ENCODE peak calls at places on chromosomes 11 and 22, in ten cellular contexts. One of them, this sample, is unnamed.

GRCh38 chr11:15106201-15106965 is 8.3 kb upstream of the INSC start:
- DNase-seq in activated T-cell treated with anti-CD3 and anti-CD28 coated beads for 24 hours: no peak
- DNase-seq in activated CD4-positive, alpha-beta T cell treated with anti-CD3 and anti-CD28 coated beads, Interleukin-2, amount 50 U/mL, for 24 hours: no peak
- DNase-seq in substantia nigra: no peak
- DNase-seq in EL: peak
- DNase-seq in foreskin fibroblast: peak
- DNase-seq in neural crest cell: no peak
- DNase-seq in left colon: no peak
- DNase-seq in activated T-helper 1 cell treated with anti-CD3 and anti-CD28 coated beads, Interleukin-12 subunit alpha, Interleukin-12 subunit beta, Interleukin-2, Interleukin-4 antibody, amounts not matched to agents 30 ng/mL and 10 ng/mL and 1 ng/mL, durations not matched to agents 14 hours and 24 hours and 36 hours: no peak
- DNase-seq in Ammon's horn: no peak
- DNase-seq in this sample: no peak

GRCh38 chr11:118980191-118980881 is 8.8 kb downstream of the FOXR1 start:
- DNase-seq in activated CD4-positive, alpha-beta T cell treated with anti-CD3 and anti-CD28 coated beads, Interleukin-2, amount 50 U/mL, for 24 hours: no peak
- DNase-seq in Ammon's horn: peak
- DNase-seq in left colon: no peak
- DNase-seq in activated T-helper 1 cell treated with anti-CD3 and anti-CD28 coated beads, Interleukin-12 subunit alpha, Interleukin-12 subunit beta, Interleukin-2, Interleukin-4 antibody, amounts not matched to agents 30 ng/mL and 10 ng/mL and 1 ng/mL, durations not matched to agents 14 hours and 24 hours and 36 hours: no peak
- DNase-seq in activated T-cell treated with anti-CD3 and anti-CD28 coated beads for 24 hours: no peak
- DNase-seq in neural crest cell: no peak
- DNase-seq in substantia nigra: peak
- DNase-seq in foreskin fibroblast: peak
- DNase-seq in EL: no peak
- DNase-seq in this sample: no peak

GRCh38 chr11:62786318-62787004 is 741 bp upstream of the TMEM179B start:
- DNase-seq in substantia nigra: peak
- DNase-seq in EL: peak
- DNase-seq in neural crest cell: peak
- DNase-seq in foreskin fibroblast: peak
- DNase-seq in activated T-helper 1 cell treated with anti-CD3 and anti-CD28 coated beads, Interleukin-12 subunit alpha, Interleukin-12 subunit beta, Interleukin-2, Interleukin-4 antibody, amounts not matched to agents 30 ng/mL and 10 ng/mL and 1 ng/mL, durations not matched to agents 14 hours and 24 hours and 36 hours: peak
- DNase-seq in activated CD4-positive, alpha-beta T cell treated with anti-CD3 and anti-CD28 coated beads, Interleukin-2, amount 50 U/mL, for 24 hours: peak
- DNase-seq in left colon: peak
- DNase-seq in activated T-cell treated with anti-CD3 and anti-CD28 coated beads for 24 hours: peak
- DNase-seq in Ammon's horn: peak
- DNase-seq in this sample: peak

GRCh38 chr11:33034983-33035382 is 4.4 kb upstream of the TCP11L1 start:
- DNase-seq in Ammon's horn: no peak
- DNase-seq in foreskin fibroblast: no peak
- DNase-seq in left colon: no peak
- DNase-seq in substantia nigra: no peak
- DNase-seq in activated T-helper 1 cell treated with anti-CD3 and anti-CD28 coated beads, Interleukin-12 subunit alpha, Interleukin-12 subunit beta, Interleukin-2, Interleukin-4 antibody, amounts not matched to agents 30 ng/mL and 10 ng/mL and 1 ng/mL, durations not matched to agents 14 hours and 24 hours and 36 hours: no peak
- DNase-seq in EL: no peak
- DNase-seq in activated CD4-positive, alpha-beta T cell treated with anti-CD3 and anti-CD28 coated beads, Interleukin-2, amount 50 U/mL, for 24 hours: no peak
- DNase-seq in activated T-cell treated with anti-CD3 and anti-CD28 coated beads for 24 hours: no peak
- DNase-seq in neural crest cell: no peak
- DNase-seq in this sample: no peak

GRCh38 chr11:124900464-124900863 is 2.8 kb upstream of the ROBO4 start:
- DNase-seq in neural crest cell: no peak
- DNase-seq in activated T-cell treated with anti-CD3 and anti-CD28 coated beads for 24 hours: no peak
- DNase-seq in Ammon's horn: no peak
- DNase-seq in substantia nigra: no peak
- DNase-seq in activated CD4-positive, alpha-beta T cell treated with anti-CD3 and anti-CD28 coated beads, Interleukin-2, amount 50 U/mL, for 24 hours: no peak
- DNase-seq in EL: peak
- DNase-seq in activated T-helper 1 cell treated with anti-CD3 and anti-CD28 coated beads, Interleukin-12 subunit alpha, Interleukin-12 subunit beta, Interleukin-2, Interleukin-4 antibody, amounts not matched to agents 30 ng/mL and 10 ng/mL and 1 ng/mL, durations not matched to agents 14 hours and 24 hours and 36 hours: no peak
- DNase-seq in foreskin fibroblast: peak
- DNase-seq in left colon: no peak
- DNase-seq in this sample: no peak

GRCh38 chr11:118790357-118791014 is 478 bp downstream of the DDX6 start:
- DNase-seq in EL: peak
- DNase-seq in neural crest cell: peak
- DNase-seq in substantia nigra: peak
- DNase-seq in activated T-cell treated with anti-CD3 and anti-CD28 coated beads for 24 hours: peak
- DNase-seq in left colon: peak
- DNase-seq in activated T-helper 1 cell treated with anti-CD3 and anti-CD28 coated beads, Interleukin-12 subunit alpha, Interleukin-12 subunit beta, Interleukin-2, Interleukin-4 antibody, amounts not matched to agents 30 ng/mL and 10 ng/mL and 1 ng/mL, durations not matched to agents 14 hours and 24 hours and 36 hours: no peak
- DNase-seq in foreskin fibroblast: peak
- DNase-seq in Ammon's horn: peak
- DNase-seq in activated CD4-positive, alpha-beta T cell treated with anti-CD3 and anti-CD28 coated beads, Interleukin-2, amount 50 U/mL, for 24 hours: no peak
- DNase-seq in this sample: peak

GRCh38 chr11:129846508-129847335 is 31.1 kb downstream of the TMEM45B start:
- DNase-seq in activated T-cell treated with anti-CD3 and anti-CD28 coated beads for 24 hours: no peak
- DNase-seq in substantia nigra: no peak
- DNase-seq in activated T-helper 1 cell treated with anti-CD3 and anti-CD28 coated beads, Interleukin-12 subunit alpha, Interleukin-12 subunit beta, Interleukin-2, Interleukin-4 antibody, amounts not matched to agents 30 ng/mL and 10 ng/mL and 1 ng/mL, durations not matched to agents 14 hours and 24 hours and 36 hours: no peak
- DNase-seq in Ammon's horn: no peak
- DNase-seq in left colon: no peak
- DNase-seq in EL: peak
- DNase-seq in activated CD4-positive, alpha-beta T cell treated with anti-CD3 and anti-CD28 coated beads, Interleukin-2, amount 50 U/mL, for 24 hours: no peak
- DNase-seq in neural crest cell: no peak
- DNase-seq in foreskin fibroblast: peak
- DNase-seq in this sample: no peak

GRCh38 chr11:90134420-90135003 is at the start of gene NAALAD2:
- DNase-seq in Ammon's horn: peak
- DNase-seq in foreskin fibroblast: peak
- DNase-seq in activated CD4-positive, alpha-beta T cell treated with anti-CD3 and anti-CD28 coated beads, Interleukin-2, amount 50 U/mL, for 24 hours: no peak
- DNase-seq in neural crest cell: peak
- DNase-seq in activated T-cell treated with anti-CD3 and anti-CD28 coated beads for 24 hours: no peak
- DNase-seq in EL: peak
- DNase-seq in substantia nigra: peak
- DNase-seq in activated T-helper 1 cell treated with anti-CD3 and anti-CD28 coated beads, Interleukin-12 subunit alpha, Interleukin-12 subunit beta, Interleukin-2, Interleukin-4 antibody, amounts not matched to agents 30 ng/mL and 10 ng/mL and 1 ng/mL, durations not matched to agents 14 hours and 24 hours and 36 hours: no peak
- DNase-seq in left colon: peak
- DNase-seq in this sample: no peak

GRCh38 chr11:60925685-60926267 is 1.5 kb downstream of the TMEM132A start:
- DNase-seq in foreskin fibroblast: peak
- DNase-seq in Ammon's horn: no peak
- DNase-seq in activated T-cell treated with anti-CD3 and anti-CD28 coated beads for 24 hours: no peak
- DNase-seq in left colon: no peak
- DNase-seq in EL: peak
- DNase-seq in neural crest cell: no peak
- DNase-seq in activated CD4-positive, alpha-beta T cell treated with anti-CD3 and anti-CD28 coated beads, Interleukin-2, amount 50 U/mL, for 24 hours: no peak
- DNase-seq in substantia nigra: no peak
- DNase-seq in activated T-helper 1 cell treated with anti-CD3 and anti-CD28 coated beads, Interleukin-12 subunit alpha, Interleukin-12 subunit beta, Interleukin-2, Interleukin-4 antibody, amounts not matched to agents 30 ng/mL and 10 ng/mL and 1 ng/mL, durations not matched to agents 14 hours and 24 hours and 36 hours: no peak
- DNase-seq in this sample: peak

GRCh38 chr11:118343981-118344521 is at the start of gene CD3G:
- DNase-seq in activated CD4-positive, alpha-beta T cell treated with anti-CD3 and anti-CD28 coated beads, Interleukin-2, amount 50 U/mL, for 24 hours: peak
- DNase-seq in Ammon's horn: no peak
- DNase-seq in foreskin fibroblast: no peak
- DNase-seq in neural crest cell: no peak
- DNase-seq in substantia nigra: no peak
- DNase-seq in left colon: no peak
- DNase-seq in EL: no peak
- DNase-seq in activated T-helper 1 cell treated with anti-CD3 and anti-CD28 coated beads, Interleukin-12 subunit alpha, Interleukin-12 subunit beta, Interleukin-2, Interleukin-4 antibody, amounts not matched to agents 30 ng/mL and 10 ng/mL and 1 ng/mL, durations not matched to agents 14 hours and 24 hours and 36 hours: peak
- DNase-seq in activated T-cell treated with anti-CD3 and anti-CD28 coated beads for 24 hours: peak
- DNase-seq in this sample: no peak

GRCh38 chr11:16402654-16403447 is 46.5 kb upstream of the SOX6 start:
- DNase-seq in left colon: no peak
- DNase-seq in EL: no peak
- DNase-seq in activated CD4-positive, alpha-beta T cell treated with anti-CD3 and anti-CD28 coated beads, Interleukin-2, amount 50 U/mL, for 24 hours: no peak
- DNase-seq in activated T-cell treated with anti-CD3 and anti-CD28 coated beads for 24 hours: no peak
- DNase-seq in substantia nigra: peak
- DNase-seq in Ammon's horn: peak
- DNase-seq in neural crest cell: peak
- DNase-seq in activated T-helper 1 cell treated with anti-CD3 and anti-CD28 coated beads, Interleukin-12 subunit alpha, Interleukin-12 subunit beta, Interleukin-2, Interleukin-4 antibody, amounts not matched to agents 30 ng/mL and 10 ng/mL and 1 ng/mL, durations not matched to agents 14 hours and 24 hours and 36 hours: no peak
- DNase-seq in foreskin fibroblast: no peak
- DNase-seq in this sample: no peak

GRCh38 chr11:102367364-102367763 is 20.4 kb downstream of the BIRC2 start:
- DNase-seq in activated T-cell treated with anti-CD3 and anti-CD28 coated beads for 24 hours: no peak
- DNase-seq in neural crest cell: no peak
- DNase-seq in foreskin fibroblast: peak
- DNase-seq in activated T-helper 1 cell treated with anti-CD3 and anti-CD28 coated beads, Interleukin-12 subunit alpha, Interleukin-12 subunit beta, Interleukin-2, Interleukin-4 antibody, amounts not matched to agents 30 ng/mL and 10 ng/mL and 1 ng/mL, durations not matched to agents 14 hours and 24 hours and 36 hours: no peak
- DNase-seq in Ammon's horn: peak
- DNase-seq in left colon: no peak
- DNase-seq in EL: no peak
- DNase-seq in substantia nigra: no peak
- DNase-seq in activated CD4-positive, alpha-beta T cell treated with anti-CD3 and anti-CD28 coated beads, Interleukin-2, amount 50 U/mL, for 24 hours: no peak
- DNase-seq in this sample: no peak

GRCh38 chr11:70397983-70398833 is at the start of gene CTTN:
- DNase-seq in Ammon's horn: peak
- DNase-seq in activated CD4-positive, alpha-beta T cell treated with anti-CD3 and anti-CD28 coated beads, Interleukin-2, amount 50 U/mL, for 24 hours: peak
- DNase-seq in activated T-helper 1 cell treated with anti-CD3 and anti-CD28 coated beads, Interleukin-12 subunit alpha, Interleukin-12 subunit beta, Interleukin-2, Interleukin-4 antibody, amounts not matched to agents 30 ng/mL and 10 ng/mL and 1 ng/mL, durations not matched to agents 14 hours and 24 hours and 36 hours: peak
- DNase-seq in left colon: peak
- DNase-seq in EL: peak
- DNase-seq in foreskin fibroblast: peak
- DNase-seq in substantia nigra: peak
- DNase-seq in neural crest cell: peak
- DNase-seq in activated T-cell treated with anti-CD3 and anti-CD28 coated beads for 24 hours: peak
- DNase-seq in this sample: peak

GRCh38 chr11:128195057-128195751 is 392.2 kb downstream of the ETS1 start:
- DNase-seq in activated CD4-positive, alpha-beta T cell treated with anti-CD3 and anti-CD28 coated beads, Interleukin-2, amount 50 U/mL, for 24 hours: no peak
- DNase-seq in EL: no peak
- DNase-seq in foreskin fibroblast: no peak
- DNase-seq in substantia nigra: no peak
- DNase-seq in neural crest cell: no peak
- DNase-seq in left colon: no peak
- DNase-seq in activated T-helper 1 cell treated with anti-CD3 and anti-CD28 coated beads, Interleukin-12 subunit alpha, Interleukin-12 subunit beta, Interleukin-2, Interleukin-4 antibody, amounts not matched to agents 30 ng/mL and 10 ng/mL and 1 ng/mL, durations not matched to agents 14 hours and 24 hours and 36 hours: peak
- DNase-seq in activated T-cell treated with anti-CD3 and anti-CD28 coated beads for 24 hours: no peak
- DNase-seq in Ammon's horn: no peak
- DNase-seq in this sample: no peak

GRCh38 chr22:43152355-43153071 is 1.2 kb downstream of the TSPO start:
- DNase-seq in foreskin fibroblast: peak
- DNase-seq in activated CD4-positive, alpha-beta T cell treated with anti-CD3 and anti-CD28 coated beads, Interleukin-2, amount 50 U/mL, for 24 hours: peak
- DNase-seq in activated T-cell treated with anti-CD3 and anti-CD28 coated beads for 24 hours: peak
- DNase-seq in left colon: peak
- DNase-seq in substantia nigra: peak
- DNase-seq in Ammon's horn: peak
- DNase-seq in activated T-helper 1 cell treated with anti-CD3 and anti-CD28 coated beads, Interleukin-12 subunit alpha, Interleukin-12 subunit beta, Interleukin-2, Interleukin-4 antibody, amounts not matched to agents 30 ng/mL and 10 ng/mL and 1 ng/mL, durations not matched to agents 14 hours and 24 hours and 36 hours: peak
- DNase-seq in neural crest cell: no peak
- DNase-seq in EL: peak
- DNase-seq in this sample: no peak